ENCODE peak calls at places on chromosomes 12 and 14, in six cellular contexts. One of them, this sample, is unnamed.

GRCh38 chr14:97177016-97177415 is 379.8 kb downstream of the VRK1 start:
- DNase-seq in RWPE1: peak; percentile 30
- DNase-seq in endodermal cell: peak; percentile 60
- DNase-seq in cardiac fibroblast: no peak
- DNase-seq in lung: no peak
- DNase-seq in ascending aorta: no peak
- DNase-seq in this sample: no peak

GRCh38 chr12:30437616-30438015 is 258.1 kb downstream of the IPO8 start:
- DNase-seq in cardiac fibroblast: peak; percentile 43
- DNase-seq in RWPE1: no peak
- DNase-seq in ascending aorta: no peak
- DNase-seq in endodermal cell: no peak
- DNase-seq in lung: no peak
- DNase-seq in this sample: no peak

GRCh38 chr12:100215209-100215608 is 14.6 kb downstream of the ACTR6 start:
- DNase-seq in lung: no peak
- DNase-seq in RWPE1: no peak
- DNase-seq in endodermal cell: no peak
- DNase-seq in cardiac fibroblast: peak; percentile 21
- DNase-seq in ascending aorta: no peak
- DNase-seq in this sample: no peak

GRCh38 chr14:105273062-105273461 is 24.7 kb downstream of the BTBD6 start:
- DNase-seq in cardiac fibroblast: no peak
- DNase-seq in lung: no peak
- DNase-seq in RWPE1: no peak
- DNase-seq in endodermal cell: no peak
- DNase-seq in ascending aorta: no peak
- DNase-seq in this sample: no peak

GRCh38 chr14:41380017-41380416 is 226.7 kb upstream of the LRFN5 start:
- DNase-seq in endodermal cell: no peak
- DNase-seq in lung: no peak
- DNase-seq in RWPE1: no peak
- DNase-seq in cardiac fibroblast: no peak
- DNase-seq in ascending aorta: no peak
- DNase-seq in this sample: no peak

GRCh38 chr12:121937654-121938053 is 19.3 kb downstream of the CFAP251 start:
- DNase-seq in endodermal cell: no peak
- DNase-seq in lung: no peak
- DNase-seq in cardiac fibroblast: no peak
- DNase-seq in ascending aorta: no peak
- DNase-seq in RWPE1: no peak
- DNase-seq in this sample: no peak

GRCh38 chr12:2877047-2877958 is at the start of the genes FOXM1 and RHNO1:
- DNase-seq in endodermal cell: peak; percentile 99
- DNase-seq in RWPE1: peak; percentile 93
- DNase-seq in lung: peak; percentile 91
- DNase-seq in ascending aorta: peak; percentile 46
- DNase-seq in cardiac fibroblast: peak; percentile 90
- DNase-seq in this sample: peak; percentile 93

GRCh38 chr12:123895477-123895876 is 77.2 kb downstream of the CCDC92 start:
- DNase-seq in lung: no peak
- DNase-seq in endodermal cell: no peak
- DNase-seq in ascending aorta: no peak
- DNase-seq in cardiac fibroblast: no peak
- DNase-seq in RWPE1: no peak
- DNase-seq in this sample: no peak

GRCh38 chr12:53097564-53098353 is at the start of gene IGFBP6:
- DNase-seq in endodermal cell: peak; percentile 88
- DNase-seq in lung: no peak
- DNase-seq in RWPE1: peak; percentile 45
- DNase-seq in cardiac fibroblast: peak; percentile 40
- DNase-seq in ascending aorta: no peak
- DNase-seq in this sample: peak; percentile 81

GRCh38 chr14:60179296-60179924 is 14.2 kb upstream of the DHRS7 start:
- DNase-seq in RWPE1: peak; percentile 63
- DNase-seq in cardiac fibroblast: no peak
- DNase-seq in endodermal cell: no peak
- DNase-seq in ascending aorta: no peak
- DNase-seq in lung: no peak
- DNase-seq in this sample: no peak

GRCh38 chr14:74825008-74825407 is 50.9 kb downstream of the PROX2 start:
- DNase-seq in lung: no peak
- DNase-seq in cardiac fibroblast: peak; percentile 71
- DNase-seq in RWPE1: no peak
- DNase-seq in ascending aorta: no peak
- DNase-seq in endodermal cell: no peak
- DNase-seq in this sample: no peak

GRCh38 chr14:55131782-55132181 is 2.7 kb downstream of the LGALS3 start:
- DNase-seq in endodermal cell: no peak
- DNase-seq in cardiac fibroblast: no peak
- DNase-seq in RWPE1: no peak
- DNase-seq in ascending aorta: no peak
- DNase-seq in lung: no peak
- DNase-seq in this sample: no peak

GRCh38 chr14:68309121-68309520 is 483.7 kb downstream of the ZFP36L1 start:
- DNase-seq in cardiac fibroblast: peak; percentile 23
- DNase-seq in ascending aorta: no peak
- DNase-seq in RWPE1: no peak
- DNase-seq in endodermal cell: no peak
- DNase-seq in lung: no peak
- DNase-seq in this sample: no peak

GRCh38 chr14:56036353-56036752 is 81.9 kb upstream of the PELI2 start:
- DNase-seq in ascending aorta: no peak
- DNase-seq in endodermal cell: peak; percentile 48
- DNase-seq in lung: no peak
- DNase-seq in RWPE1: no peak
- DNase-seq in cardiac fibroblast: no peak
- DNase-seq in this sample: no peak

GRCh38 chr14:61491876-61492440 is 170.6 kb downstream of the PRKCH start:
- DNase-seq in ascending aorta: no peak
- DNase-seq in lung: no peak
- DNase-seq in cardiac fibroblast: no peak
- DNase-seq in RWPE1: no peak
- DNase-seq in endodermal cell: no peak
- DNase-seq in this sample: no peak

GRCh38 chr12:106301241-106301610 is 1.3 kb upstream of the TCP11L2 start:
- DNase-seq in ascending aorta: no peak
- DNase-seq in lung: no peak
- DNase-seq in RWPE1: no peak
- DNase-seq in cardiac fibroblast: no peak
- DNase-seq in endodermal cell: peak; percentile 37
- DNase-seq in this sample: no peak

GRCh38 chr12:24668563-24668962 is 280.3 kb downstream of the BCAT1 start:
- DNase-seq in cardiac fibroblast: peak; percentile 15
- DNase-seq in ascending aorta: no peak
- DNase-seq in RWPE1: no peak
- DNase-seq in endodermal cell: no peak
- DNase-seq in lung: no peak
- DNase-seq in this sample: no peak

DNA sequence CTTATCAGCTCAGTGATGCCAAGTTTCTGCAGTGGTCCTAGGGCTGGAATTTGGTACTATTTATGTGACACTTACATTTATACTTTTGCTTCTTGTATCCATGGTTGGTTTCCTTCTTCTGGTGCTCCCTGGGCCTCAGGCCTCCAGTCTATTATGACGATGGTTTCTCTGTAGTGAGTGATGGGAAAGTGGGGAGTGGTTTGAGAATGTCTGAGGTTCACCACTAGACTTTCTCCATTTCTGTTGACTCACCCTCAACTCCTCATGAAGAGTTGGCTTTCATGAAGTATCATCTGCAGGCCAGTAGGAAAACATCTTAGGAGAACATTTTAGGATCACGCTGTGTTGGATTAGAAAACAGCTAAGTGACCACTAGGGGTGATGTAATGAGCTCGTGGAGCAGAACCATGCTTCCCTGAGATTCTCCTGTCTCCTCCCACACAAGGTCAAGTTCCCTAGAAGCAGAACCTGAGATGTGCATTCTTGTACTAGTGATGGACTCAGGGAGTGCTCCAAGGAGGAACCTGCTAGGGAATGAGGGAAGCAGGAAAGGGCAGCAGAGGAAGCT is 32.1 kb downstream of the RPH3A start:
- DNase-seq in cardiac fibroblast: no peak
- DNase-seq in lung: no peak
- DNase-seq in ascending aorta: no peak
- DNase-seq in endodermal cell: no peak
- DNase-seq in RWPE1: no peak
- DNase-seq in this sample: no peak
- TF ChIP-seq CTCF in cardiac fibroblast: no peak
- TF ChIP-seq CTCF in lung: no peak
- TF ChIP-seq CTCF in ascending aorta: no peak
- TF ChIP-seq CTCF in endodermal cell: peak; percentile 75
- TF ChIP-seq CTCF in RWPE1: no peak
- TF ChIP-seq CTCF in this sample: peak; percentile 13

GRCh38 chr14:33940561-33941011 is 10.3 kb downstream of the EGLN3 start:
- DNase-seq in endodermal cell: no peak
- DNase-seq in RWPE1: no peak
- DNase-seq in lung: no peak
- DNase-seq in cardiac fibroblast: no peak
- DNase-seq in ascending aorta: no peak
- DNase-seq in this sample: no peak

GRCh38 chr14:33943081-33943480 is 7.8 kb downstream of the EGLN3 start:
- DNase-seq in lung: no peak
- DNase-seq in ascending aorta: no peak
- DNase-seq in endodermal cell: no peak
- DNase-seq in RWPE1: no peak
- DNase-seq in cardiac fibroblast: no peak
- DNase-seq in this sample: no peak

GRCh38 chr14:33938131-33938949 is 12.5 kb downstream of the EGLN3 start:
- DNase-seq in endodermal cell: peak; percentile 81
- DNase-seq in ascending aorta: peak; percentile 29
- DNase-seq in RWPE1: no peak
- DNase-seq in lung: no peak
- DNase-seq in cardiac fibroblast: peak; percentile 17
- DNase-seq in this sample: peak; percentile 38

GRCh38 chr14:33943484-33943883 is 7.4 kb downstream of the EGLN3 start:
- DNase-seq in ascending aorta: no peak
- DNase-seq in RWPE1: no peak
- DNase-seq in endodermal cell: peak; percentile 28
- DNase-seq in cardiac fibroblast: no peak
- DNase-seq in lung: no peak
- DNase-seq in this sample: no peak

DNA sequence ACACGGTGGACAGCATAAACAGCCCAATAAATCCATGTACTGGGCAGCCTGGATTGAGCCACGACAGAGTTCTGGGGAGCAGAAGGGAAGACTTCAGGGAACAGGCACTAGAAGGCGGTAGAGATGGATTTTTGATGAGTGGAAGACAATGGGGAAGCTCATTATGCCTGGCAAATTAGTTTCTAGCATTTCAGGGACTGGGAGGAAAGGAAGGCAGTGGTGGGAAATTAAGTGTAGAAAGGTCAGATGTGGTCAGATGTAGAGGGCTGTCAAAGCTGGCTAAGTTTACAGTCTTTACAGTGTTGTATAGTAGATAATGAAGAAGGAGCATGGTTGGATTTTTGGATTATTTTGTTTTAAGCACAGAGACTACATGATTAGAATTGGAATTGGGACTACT is 9.1 kb downstream of the EGLN3 start:
- DNase-seq in lung: no peak
- DNase-seq in endodermal cell: no peak
- DNase-seq in ascending aorta: no peak
- DNase-seq in RWPE1: no peak
- DNase-seq in cardiac fibroblast: no peak
- DNase-seq in this sample: no peak
- TF ChIP-seq CTCF in lung: no peak
- TF ChIP-seq CTCF in endodermal cell: peak; percentile 23
- TF ChIP-seq CTCF in ascending aorta: no peak
- TF ChIP-seq CTCF in RWPE1: no peak
- TF ChIP-seq CTCF in cardiac fibroblast: no peak
- TF ChIP-seq CTCF in this sample: no peak

GRCh38 chr14:23485311-23485710 is 15.8 kb downstream of the NGDN start:
- DNase-seq in lung: no peak
- DNase-seq in endodermal cell: peak; percentile 60
- DNase-seq in RWPE1: no peak
- DNase-seq in ascending aorta: no peak
- DNase-seq in cardiac fibroblast: no peak
- DNase-seq in this sample: no peak

GRCh38 chr14:23481362-23481970 is 12.0 kb downstream of the NGDN start:
- DNase-seq in lung: no peak
- DNase-seq in cardiac fibroblast: peak; percentile 29
- DNase-seq in ascending aorta: no peak
- DNase-seq in RWPE1: peak; percentile 22
- DNase-seq in endodermal cell: peak; percentile 76
- DNase-seq in this sample: peak; percentile 52

GRCh38 chr14:23481992-23482813 is 12.7 kb downstream of the NGDN start:
- DNase-seq in endodermal cell: peak; percentile 45
- DNase-seq in ascending aorta: no peak
- DNase-seq in RWPE1: no peak
- DNase-seq in cardiac fibroblast: no peak
- DNase-seq in lung: no peak
- DNase-seq in this sample: no peak

GRCh38 chr14:23482814-23483128 is 13.3 kb downstream of the NGDN start:
- DNase-seq in endodermal cell: no peak
- DNase-seq in lung: no peak
- DNase-seq in ascending aorta: no peak
- DNase-seq in cardiac fibroblast: no peak
- DNase-seq in RWPE1: no peak
- DNase-seq in this sample: no peak

DNA sequence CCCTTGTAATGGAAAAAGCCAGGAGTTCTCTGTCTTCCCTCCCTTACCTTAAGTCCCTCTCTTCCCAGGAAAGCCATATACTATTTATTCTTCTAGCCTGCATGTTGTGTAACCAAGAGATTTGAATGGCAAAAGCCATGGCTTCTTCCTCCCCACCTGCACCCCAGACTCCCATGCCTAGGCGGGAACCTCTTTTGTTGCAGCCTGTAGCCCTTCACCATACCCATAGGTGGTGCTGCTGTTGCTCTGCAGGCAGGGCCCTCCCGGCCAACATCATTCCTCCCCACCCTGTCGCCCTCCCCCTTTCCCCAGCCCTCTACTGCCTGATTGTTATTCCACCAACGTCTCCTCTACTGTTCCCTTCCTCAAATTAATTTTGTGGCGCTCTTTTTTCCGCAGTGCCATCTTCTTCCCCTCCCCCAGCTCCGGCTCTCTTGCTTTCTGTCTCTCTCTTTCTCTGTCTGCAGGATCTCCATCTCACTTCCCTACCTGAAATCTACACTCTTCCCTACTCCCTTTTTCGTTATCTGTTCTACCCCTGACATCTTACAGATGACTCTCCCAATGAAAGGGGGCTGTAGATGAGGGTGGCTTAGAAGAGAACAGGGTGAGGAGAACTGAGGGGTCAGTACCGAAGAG is 13.8 kb downstream of the NGDN start:
- DNase-seq in cardiac fibroblast: peak; percentile 15
- DNase-seq in lung: no peak
- DNase-seq in RWPE1: no peak
- DNase-seq in endodermal cell: peak; percentile 90
- DNase-seq in ascending aorta: no peak
- DNase-seq in this sample: peak; percentile 63
- TF ChIP-seq CTCF in cardiac fibroblast: peak; percentile 52
- TF ChIP-seq CTCF in lung: no peak
- TF ChIP-seq CTCF in RWPE1: peak; percentile 12
- TF ChIP-seq CTCF in endodermal cell: peak; percentile 94
- TF ChIP-seq CTCF in ascending aorta: no peak
- TF ChIP-seq CTCF in this sample: peak; percentile 75

DNA sequence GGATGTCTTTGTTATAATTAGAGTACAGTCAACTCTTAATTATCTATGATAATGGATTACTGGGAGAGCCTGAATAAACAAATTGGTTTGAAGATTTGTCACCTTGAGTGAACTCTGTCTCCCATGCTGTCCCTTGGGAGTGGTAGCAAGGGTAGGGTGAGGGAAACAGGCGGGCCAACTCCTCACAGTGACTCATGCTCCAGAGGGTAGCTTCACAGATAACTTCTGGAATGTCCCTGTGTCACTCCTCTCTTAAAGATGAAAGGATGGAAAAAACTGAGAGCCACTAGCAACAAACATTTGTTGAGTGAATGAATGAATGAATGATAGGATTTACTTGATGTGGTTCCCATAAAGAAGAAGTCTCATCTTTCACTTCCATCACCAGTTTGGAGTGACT is 53.5 kb downstream of the RASSF9 start:
- DNase-seq in lung: no peak
- DNase-seq in ascending aorta: no peak
- DNase-seq in cardiac fibroblast: no peak
- DNase-seq in RWPE1: no peak
- DNase-seq in endodermal cell: no peak
- DNase-seq in this sample: no peak
- TF ChIP-seq CTCF in lung: no peak
- TF ChIP-seq CTCF in ascending aorta: no peak
- TF ChIP-seq CTCF in cardiac fibroblast: no peak
- TF ChIP-seq CTCF in RWPE1: no peak
- TF ChIP-seq CTCF in endodermal cell: no peak
- TF ChIP-seq CTCF in this sample: no peak